ENCODE peak calls at places on chromosomes 13 and 19, in four cellular contexts. One of them, this sample, is unnamed.

GRCh38 chr19:16296713-16297112 is 27.9 kb upstream of the KLF2 start:
- DNase-seq in CD4-positive, alpha-beta T cell: no peak
- DNase-seq in hippocampal formation: no peak
- DNase-seq in germinal center: no peak
- DNase-seq in this sample: no peak

GRCh38 chr13:61779456-61779855 is 363.8 kb upstream of the PCDH20 start:
- DNase-seq in germinal center: no peak
- DNase-seq in hippocampal formation: no peak
- DNase-seq in CD4-positive, alpha-beta T cell: no peak
- DNase-seq in this sample: no peak

GRCh38 chr19:7200739-7201138 is 93.5 kb downstream of the INSR start:
- DNase-seq in germinal center: no peak
- DNase-seq in CD4-positive, alpha-beta T cell: no peak
- DNase-seq in hippocampal formation: no peak
- DNase-seq in this sample: no peak

GRCh38 chr19:7751157-7751783 is 3.9 kb upstream of the CD209 start:
- DNase-seq in hippocampal formation: no peak
- DNase-seq in CD4-positive, alpha-beta T cell: no peak
- DNase-seq in germinal center: no peak
- DNase-seq in this sample: no peak

GRCh38 chr19:3658004-3658822 is 31.6 kb upstream of the CACTIN start:
- DNase-seq in CD4-positive, alpha-beta T cell: no peak
- DNase-seq in hippocampal formation: no peak
- DNase-seq in germinal center: no peak
- DNase-seq in this sample: no peak

GRCh38 chr19:14835011-14835410 is at the start of the genes OR7A5 and OR7C1:
- DNase-seq in CD4-positive, alpha-beta T cell: no peak
- DNase-seq in hippocampal formation: peak
- DNase-seq in germinal center: no peak
- DNase-seq in this sample: no peak

GRCh38 chr19:12208221-12208620 is 45.3 kb downstream of the ZNF136 start:
- DNase-seq in CD4-positive, alpha-beta T cell: no peak
- DNase-seq in hippocampal formation: no peak
- DNase-seq in germinal center: no peak
- DNase-seq in this sample: no peak

GRCh38 chr19:10499550-10500246 is 3.5 kb downstream of the KEAP1 start:
- DNase-seq in CD4-positive, alpha-beta T cell: no peak
- DNase-seq in hippocampal formation: no peak
- DNase-seq in germinal center: no peak
- DNase-seq in this sample: no peak

GRCh38 chr13:73859841-73860240 is 274.4 kb downstream of the KLF12 start:
- DNase-seq in CD4-positive, alpha-beta T cell: no peak
- DNase-seq in hippocampal formation: no peak
- DNase-seq in germinal center: no peak
- DNase-seq in this sample: no peak

GRCh38 chr13:49108204-49108603 is 111.9 kb upstream of the MLNR start:
- DNase-seq in CD4-positive, alpha-beta T cell: no peak
- DNase-seq in hippocampal formation: peak
- DNase-seq in germinal center: no peak
- DNase-seq in this sample: no peak

GRCh38 chr19:42280761-42281174 is 11.7 kb downstream of the CIC start:
- DNase-seq in hippocampal formation: peak
- DNase-seq in germinal center: no peak
- DNase-seq in CD4-positive, alpha-beta T cell: no peak
- DNase-seq in this sample: no peak

GRCh38 chr13:109655206-109655600 is 131.2 kb downstream of the IRS2 start:
- DNase-seq in hippocampal formation: no peak
- DNase-seq in germinal center: no peak
- DNase-seq in CD4-positive, alpha-beta T cell: no peak
- DNase-seq in this sample: no peak

GRCh38 chr19:41189425-41190065 is 3.5 kb upstream of the CYP2S1 start:
- DNase-seq in hippocampal formation: no peak
- DNase-seq in germinal center: no peak
- DNase-seq in CD4-positive, alpha-beta T cell: no peak
- DNase-seq in this sample: no peak

GRCh38 chr19:7500811-7501450 is 12.1 kb upstream of the PEX11G start:
- DNase-seq in hippocampal formation: peak
- DNase-seq in CD4-positive, alpha-beta T cell: no peak
- DNase-seq in germinal center: peak
- DNase-seq in this sample: no peak